ENCODE peak calls at places on chromosomes 12 and 14, in nine cellular contexts. V, L, Y, F, O, Z, I, E and C are unnamed samples.

GRCh38 chr12:74608376-74608775 is 70.7 kb downstream of the ATXN7L3B start:
- DNase-seq in V (no peak), L (no peak), Y (no peak), F (no peak), O (no peak), Z (no peak), I (no peak), E (no peak), C (no peak)

GRCh38 chr14:70123796-70124195 is 65.0 kb downstream of the SLC8A3 start:
- DNase-seq in V (no peak), L (no peak), Y (no peak), F (no peak), O (no peak), Z (no peak), I (no peak), E (no peak), C (no peak)

GRCh38 chr12:65634061-65634460 is 190.2 kb upstream of the HMGA2 start:
- DNase-seq in V (no peak), L (no peak), Y (no peak), F (no peak), O (no peak), Z (no peak), I (no peak), E (no peak), C (no peak)

GRCh38 chr12:5796171-5797091 is 148.6 kb downstream of the ANO2 start:
- DNase-seq in V (no peak), L (peak), Y (peak), F (no peak), O (peak), Z (peak), I (peak), E (no peak), C (no peak)

GRCh38 chr12:12338528-12339168 is 11.4 kb downstream of the MANSC1 start:
- DNase-seq in V (no peak), L (no peak), Y (no peak), F (no peak), O (peak), Z (peak), I (no peak), E (no peak), C (no peak)

GRCh38 chr12:22821985-22822384 is 197.0 kb downstream of the ETNK1 start:
- DNase-seq in V (no peak), L (no peak), Y (no peak), F (no peak), O (no peak), Z (peak), I (peak), E (no peak), C (no peak)

GRCh38 chr12:45259732-45260480 is 44.0 kb downstream of the ANO6 start:
- DNase-seq in V (no peak), L (no peak), Y (no peak), F (no peak), O (no peak), Z (peak), I (no peak), E (no peak), C (peak)

GRCh38 chr12:24198070-24198469 is 248.6 kb upstream of the SOX5 start:
- DNase-seq in V (no peak), L (no peak), Y (no peak), F (no peak), O (no peak), Z (peak), I (peak), E (no peak), C (no peak)

GRCh38 chr12:4015225-4016076 is 142.3 kb upstream of the PARP11 start:
- DNase-seq in V (no peak), L (no peak), Y (no peak), F (no peak), O (no peak), Z (no peak), I (no peak), E (no peak), C (no peak)

GRCh38 chr14:36238666-36239363 is 62.3 kb upstream of the PTCSC3 start:
- DNase-seq in V (no peak), L (no peak), Y (no peak), F (no peak), O (no peak), Z (peak), I (peak), E (no peak), C (no peak)

GRCh38 chr14:55781046-55781445 is 201.0 kb downstream of the KTN1 start:
- DNase-seq in V (no peak), L (no peak), Y (no peak), F (no peak), O (no peak), Z (no peak), I (peak), E (no peak), C (no peak)

GRCh38 chr12:27974735-27975221 is 2.2 kb upstream of the PTHLH start:
- DNase-seq in V (no peak), L (no peak), Y (no peak), F (no peak), O (no peak), Z (no peak), I (no peak), E (no peak), C (no peak)

GRCh38 chr12:111405856-111406473 is at the start of gene SH2B3:
- DNase-seq in V (no peak), L (peak), Y (peak), F (peak), O (no peak), Z (peak), I (no peak), E (peak), C (no peak)

GRCh38 chr14:57382283-57382682 is 8.1 kb upstream of the NAA30 start:
- DNase-seq in V (no peak), L (no peak), Y (no peak), F (no peak), O (no peak), Z (peak), I (peak), E (no peak), C (no peak)

GRCh38 chr12:40733871-40734270 is 41.6 kb downstream of the CNTN1 start:
- DNase-seq in V (no peak), L (no peak), Y (no peak), F (peak), O (no peak), Z (no peak), I (no peak), E (no peak), C (no peak)

GRCh38 chr12:71865166-71865713 is 25.7 kb downstream of the TBC1D15 start:
- DNase-seq in V (peak), L (no peak), Y (no peak), F (no peak), O (no peak), Z (peak), I (peak), E (no peak), C (no peak)

GRCh38 chr14:30559638-30560071 is 697 bp downstream of the G2E3 start:
- DNase-seq in V (no peak), L (no peak), Y (no peak), F (peak), O (no peak), Z (peak), I (peak), E (peak), C (no peak)

GRCh38 chr12:6074979-6075585 is 49.4 kb downstream of the VWF start:
- DNase-seq in V (no peak), L (peak), Y (no peak), F (no peak), O (no peak), Z (peak), I (peak), E (no peak), C (no peak)

GRCh38 chr14:58749066-58749669 is 111.4 kb downstream of the DACT1 start:
- DNase-seq in V (peak), L (no peak), Y (no peak), F (peak), O (peak), Z (peak), I (peak), E (no peak), C (peak)

GRCh38 chr14:21058903-21059302 is 1.3 kb downstream of the RNASE8 start:
- DNase-seq in V (no peak), L (no peak), Y (no peak), F (no peak), O (no peak), Z (no peak), I (no peak), E (no peak), C (no peak)

GRCh38 chr12:94534761-94535613 is 75.3 kb upstream of the CEP83 start:
- DNase-seq in V (no peak), L (no peak), Y (no peak), F (no peak), O (no peak), Z (no peak), I (no peak), E (no peak), C (no peak)

GRCh38 chr14:69797573-69798338 is 715 bp upstream of the SLC10A1 start:
- DNase-seq in V (no peak), L (no peak), Y (no peak), F (no peak), O (peak), Z (no peak), I (no peak), E (no peak), C (no peak)

GRCh38 chr14:105195533-105196227 is 14.6 kb upstream of the NUDT14 start:
- DNase-seq in V (no peak), L (no peak), Y (no peak), F (no peak), O (no peak), Z (no peak), I (no peak), E (no peak), C (no peak)

GRCh38 chr14:69582829-69583228 is 8.2 kb upstream of the CCDC177 start:
- DNase-seq in V (no peak), L (no peak), Y (no peak), F (no peak), O (no peak), Z (no peak), I (no peak), E (no peak), C (no peak)

GRCh38 chr14:68471029-68471963 is 321.6 kb downstream of the ZFP36L1 start:
- DNase-seq in V (no peak), L (no peak), Y (no peak), F (no peak), O (no peak), Z (no peak), I (no peak), E (no peak), C (no peak)

GRCh38 chr12:125187148-125187733 is 122.0 kb downstream of the AACS start:
- DNase-seq in V (no peak), L (no peak), Y (no peak), F (no peak), O (peak), Z (no peak), I (peak), E (no peak), C (no peak)

GRCh38 chr12:93347054-93347786 is 30.5 kb upstream of the NUDT4 start:
- DNase-seq in V (no peak), L (no peak), Y (no peak), F (no peak), O (no peak), Z (no peak), I (no peak), E (no peak), C (no peak)

GRCh38 chr12:607541-608001 is 55.7 kb downstream of the NINJ2 start:
- DNase-seq in V (no peak), L (peak), Y (peak), F (no peak), O (peak), Z (peak), I (peak), E (no peak), C (no peak)

GRCh38 chr12:124294686-124295315 is at the start of gene RFLNA:
- DNase-seq in V (no peak), L (no peak), Y (peak), F (no peak), O (no peak), Z (no peak), I (peak), E (no peak), C (no peak)

GRCh38 chr12:12890815-12891645 is at the start of gene GPRC5A:
- DNase-seq in V (peak), L (peak), Y (peak), F (peak), O (peak), Z (peak), I (peak), E (peak), C (no peak)

GRCh38 chr14:22981090-22982012 is 1.0 kb downstream of the AJUBA start:
- DNase-seq in V (no peak), L (no peak), Y (peak), F (no peak), O (peak), Z (peak), I (peak), E (no peak), C (no peak)

GRCh38 chr12:51210690-51211395 is 7.0 kb downstream of the POU6F1 start:
- DNase-seq in V (no peak), L (no peak), Y (no peak), F (no peak), O (no peak), Z (no peak), I (no peak), E (no peak), C (no peak)

GRCh38 chr14:35535794-35536112 is 1.8 kb downstream of the INSM2 start:
- DNase-seq in V (no peak), L (no peak), Y (no peak), F (no peak), O (no peak), Z (no peak), I (no peak), E (peak), C (no peak)

GRCh38 chr12:51533799-51534198 is 57.2 kb upstream of the SCN8A start:
- DNase-seq in V (no peak), L (no peak), Y (no peak), F (no peak), O (no peak), Z (peak), I (no peak), E (peak), C (no peak)

GRCh38 chr12:68428211-68428610 is 96.0 kb upstream of the MDM1 start:
- DNase-seq in V (no peak), L (no peak), Y (no peak), F (no peak), O (no peak), Z (no peak), I (no peak), E (no peak), C (no peak)

GRCh38 chr12:12722351-12723146 is 5.4 kb downstream of the CDKN1B start:
- DNase-seq in V (no peak), L (no peak), Y (no peak), F (peak), O (no peak), Z (peak), I (no peak), E (peak), C (no peak)

GRCh38 chr12:80825506-80825905 is 108.8 kb downstream of the MYF5 start:
- DNase-seq in V (no peak), L (no peak), Y (no peak), F (no peak), O (no peak), Z (no peak), I (no peak), E (no peak), C (no peak)

GRCh38 chr12:122526683-122527477 is at the start of the genes KNTC1 and RSRC2:
- DNase-seq in V (peak), L (peak), Y (peak), F (peak), O (peak), Z (peak), I (peak), E (peak), C (peak)